ENCODE peak calls at places on chromosome 22, in seven cellular contexts. One of them, this sample, is unnamed.

GRCh38 chr22:29071261-29072045 is 1.4 kb upstream of the KREMEN1 start:
- DNase-seq in HCT116: no peak
- DNase-seq in SK-N-SH: no peak
- DNase-seq in HepG2: peak
- DNase-seq in H1: peak
- DNase-seq in GM12878: no peak
- DNase-seq in K562: no peak
- DNase-seq in this sample: no peak

GRCh38 chr22:50414476-50415248 is 60.2 kb downstream of the SBF1 start:
- DNase-seq in HCT116: no peak
- DNase-seq in SK-N-SH: no peak
- DNase-seq in GM12878: no peak
- DNase-seq in H1: no peak
- DNase-seq in HepG2: no peak
- DNase-seq in K562: no peak
- DNase-seq in this sample: no peak

GRCh38 chr22:27238935-27239510 is 562.5 kb downstream of the MN1 start:
- DNase-seq in HepG2: no peak
- DNase-seq in H1: no peak
- DNase-seq in HCT116: no peak
- DNase-seq in GM12878: no peak
- DNase-seq in SK-N-SH: peak
- DNase-seq in K562: peak
- DNase-seq in this sample: no peak

GRCh38 chr22:17917490-17917983 is 106.8 kb downstream of the MICAL3 start:
- DNase-seq in SK-N-SH: no peak
- DNase-seq in HCT116: no peak
- DNase-seq in HepG2: no peak
- DNase-seq in GM12878: no peak
- DNase-seq in K562: peak
- DNase-seq in H1: no peak
- DNase-seq in this sample: no peak

GRCh38 chr22:24981656-24982055 is 29.1 kb downstream of the KIAA1671 start:
- DNase-seq in HCT116: no peak
- DNase-seq in GM12878: no peak
- DNase-seq in H1: no peak
- DNase-seq in HepG2: no peak
- DNase-seq in K562: no peak
- DNase-seq in SK-N-SH: no peak
- DNase-seq in this sample: no peak

GRCh38 chr22:45599836-45600577 is 71.6 kb upstream of the ATXN10 start:
- DNase-seq in K562: no peak
- DNase-seq in GM12878: no peak
- DNase-seq in HCT116: no peak
- DNase-seq in SK-N-SH: no peak
- DNase-seq in H1: no peak
- DNase-seq in HepG2: no peak
- DNase-seq in this sample: no peak

GRCh38 chr22:23187871-23188700 is 7.8 kb downstream of the BCR start:
- DNase-seq in SK-N-SH: no peak
- DNase-seq in HepG2: no peak
- DNase-seq in HCT116: no peak
- DNase-seq in GM12878: no peak
- DNase-seq in K562: peak
- DNase-seq in H1: no peak
- DNase-seq in this sample: no peak

GRCh38 chr22:39028281-39028680 is 7.4 kb downstream of the APOBEC3D start:
- DNase-seq in GM12878: no peak
- DNase-seq in SK-N-SH: no peak
- DNase-seq in K562: no peak
- DNase-seq in H1: no peak
- DNase-seq in HepG2: no peak
- DNase-seq in HCT116: no peak
- DNase-seq in this sample: no peak

GRCh38 chr22:17804331-17805080 is 30.2 kb upstream of the BID start:
- DNase-seq in HCT116: no peak
- DNase-seq in HepG2: no peak
- DNase-seq in H1: no peak
- DNase-seq in GM12878: no peak
- DNase-seq in SK-N-SH: no peak
- DNase-seq in K562: no peak
- DNase-seq in this sample: no peak

GRCh38 chr22:47111626-47112373 is 349.4 kb downstream of the TBC1D22A start:
- DNase-seq in H1: no peak
- DNase-seq in HCT116: no peak
- DNase-seq in K562: no peak
- DNase-seq in GM12878: no peak
- DNase-seq in SK-N-SH: no peak
- DNase-seq in HepG2: no peak
- DNase-seq in this sample: no peak

GRCh38 chr22:46491936-46492335 is 45.5 kb downstream of the CELSR1 start:
- DNase-seq in HCT116: no peak
- DNase-seq in HepG2: no peak
- DNase-seq in SK-N-SH: peak
- DNase-seq in H1: no peak
- DNase-seq in GM12878: no peak
- DNase-seq in K562: no peak
- DNase-seq in this sample: peak

GRCh38 chr22:17710023-17710422 is 64.2 kb downstream of the BID start:
- DNase-seq in HCT116: no peak
- DNase-seq in SK-N-SH: no peak
- DNase-seq in H1: no peak
- DNase-seq in HepG2: no peak
- DNase-seq in GM12878: no peak
- DNase-seq in K562: no peak
- DNase-seq in this sample: no peak

GRCh38 chr22:42964994-42965699 is 49.8 kb downstream of the PACSIN2 start:
- DNase-seq in SK-N-SH: no peak
- DNase-seq in HCT116: peak
- DNase-seq in HepG2: peak
- DNase-seq in K562: no peak
- DNase-seq in H1: no peak
- DNase-seq in GM12878: no peak
- DNase-seq in this sample: no peak

GRCh38 chr22:26887916-26888315 is 230.5 kb downstream of the MIAT start:
- DNase-seq in H1: peak
- DNase-seq in GM12878: no peak
- DNase-seq in SK-N-SH: no peak
- DNase-seq in HCT116: no peak
- DNase-seq in HepG2: no peak
- DNase-seq in K562: no peak
- DNase-seq in this sample: no peak

GRCh38 chr22:46842606-46843005 is 80.2 kb downstream of the TBC1D22A start:
- DNase-seq in HCT116: no peak
- DNase-seq in GM12878: no peak
- DNase-seq in H1: peak
- DNase-seq in SK-N-SH: no peak
- DNase-seq in HepG2: no peak
- DNase-seq in K562: no peak
- DNase-seq in this sample: no peak

GRCh38 chr22:47587861-47588582 is 825.6 kb downstream of the TBC1D22A start:
- DNase-seq in GM12878: no peak
- DNase-seq in HCT116: no peak
- DNase-seq in HepG2: no peak
- DNase-seq in K562: no peak
- DNase-seq in H1: no peak
- DNase-seq in SK-N-SH: no peak
- DNase-seq in this sample: no peak

GRCh38 chr22:44738347-44738715 is 14.0 kb upstream of the ARHGAP8 start:
- DNase-seq in HepG2: peak
- DNase-seq in H1: peak
- DNase-seq in K562: peak
- DNase-seq in GM12878: no peak
- DNase-seq in HCT116: no peak
- DNase-seq in SK-N-SH: no peak
- DNase-seq in this sample: no peak

GRCh38 chr22:42299586-42300285 is 29.3 kb upstream of the TCF20 start:
- DNase-seq in HCT116: no peak
- DNase-seq in SK-N-SH: no peak
- DNase-seq in GM12878: no peak
- DNase-seq in HepG2: no peak
- DNase-seq in H1: no peak
- DNase-seq in K562: peak
- DNase-seq in this sample: no peak

GRCh38 chr22:28783786-28784671 is 11.5 kb downstream of the CCDC117 start:
- DNase-seq in HCT116: no peak
- DNase-seq in GM12878: no peak
- DNase-seq in HepG2: peak
- DNase-seq in H1: no peak
- DNase-seq in SK-N-SH: no peak
- DNase-seq in K562: no peak
- DNase-seq in this sample: peak

GRCh38 chr22:24482586-24482985 is 12.5 kb upstream of the UPB1 start:
- DNase-seq in SK-N-SH: no peak
- DNase-seq in GM12878: no peak
- DNase-seq in K562: no peak
- DNase-seq in HCT116: no peak
- DNase-seq in H1: no peak
- DNase-seq in HepG2: no peak
- DNase-seq in this sample: no peak

GRCh38 chr22:21970800-21971617 is 11.6 kb downstream of the TOP3B start:
- DNase-seq in GM12878: no peak
- DNase-seq in HCT116: no peak
- DNase-seq in SK-N-SH: no peak
- DNase-seq in K562: no peak
- DNase-seq in H1: no peak
- DNase-seq in HepG2: no peak
- DNase-seq in this sample: no peak
- TF ChIP-seq JUND in GM12878: no peak
- TF ChIP-seq JUND in HCT116: no peak
- TF ChIP-seq JUND in SK-N-SH: no peak
- TF ChIP-seq JUND in K562: no peak
- TF ChIP-seq JUND in H1: no peak
- TF ChIP-seq JUND in HepG2: no peak
- TF ChIP-seq JUND in this sample: no peak

GRCh38 chr22:19991395-19991644 is 25.3 kb downstream of the ARVCF start:
- DNase-seq in H1: no peak
- DNase-seq in HCT116: no peak
- DNase-seq in K562: no peak
- DNase-seq in GM12878: no peak
- DNase-seq in HepG2: no peak
- DNase-seq in SK-N-SH: no peak
- DNase-seq in this sample: no peak

GRCh38 chr22:19990609-19991394 is 25.8 kb downstream of the ARVCF start:
- DNase-seq in K562: no peak
- DNase-seq in SK-N-SH: peak
- DNase-seq in HepG2: no peak
- DNase-seq in HCT116: no peak
- DNase-seq in H1: no peak
- DNase-seq in GM12878: no peak
- DNase-seq in this sample: no peak

GRCh38 chr22:19992481-19992911 is 24.1 kb downstream of the ARVCF start:
- DNase-seq in HepG2: no peak
- DNase-seq in GM12878: no peak
- DNase-seq in K562: no peak
- DNase-seq in H1: no peak
- DNase-seq in SK-N-SH: no peak
- DNase-seq in HCT116: no peak
- DNase-seq in this sample: no peak

GRCh38 chr22:19992921-19993355 is 23.7 kb downstream of the ARVCF start:
- DNase-seq in HCT116: no peak
- DNase-seq in K562: no peak
- DNase-seq in HepG2: no peak
- DNase-seq in H1: no peak
- DNase-seq in GM12878: no peak
- DNase-seq in SK-N-SH: no peak
- DNase-seq in this sample: no peak

DNA sequence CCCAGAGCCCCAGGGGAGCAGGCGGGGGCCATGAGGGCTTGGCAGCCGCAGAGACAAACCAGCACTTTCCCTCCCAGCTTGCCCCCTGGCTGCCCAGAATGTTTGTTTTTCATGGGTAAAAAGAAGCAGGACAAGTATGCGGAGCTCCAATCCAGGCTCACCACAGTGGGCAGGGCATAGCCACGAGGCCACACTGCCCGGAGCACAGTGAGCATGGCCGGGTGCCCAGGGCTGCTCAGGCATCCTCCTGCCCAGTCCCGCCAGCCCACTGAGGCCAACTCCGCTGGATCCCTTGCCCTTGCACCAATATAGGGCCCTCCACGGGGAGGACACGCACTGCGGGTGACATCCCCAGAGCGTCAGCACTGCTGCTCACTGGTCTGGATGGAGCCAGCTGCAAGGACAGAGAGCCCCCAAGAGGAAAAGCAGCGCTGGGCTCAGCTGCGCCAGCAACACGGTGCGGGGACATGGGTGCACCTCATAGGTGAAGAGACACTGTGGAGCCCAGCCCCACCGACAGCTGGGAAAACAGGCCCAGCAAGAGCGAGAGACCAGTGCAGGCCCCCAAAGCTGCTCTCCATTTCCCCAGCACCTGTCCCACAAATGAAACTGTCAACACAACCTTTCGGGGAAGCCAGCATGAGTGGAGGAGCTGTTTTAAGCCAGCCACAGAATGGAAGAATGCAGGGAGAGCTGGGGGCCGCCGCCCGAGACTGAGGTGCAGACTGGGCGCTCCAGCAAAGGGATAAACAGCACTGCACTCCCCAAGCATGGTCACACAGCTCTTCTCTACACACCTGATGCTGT is 24.8 kb downstream of the ARVCF start:
- DNase-seq in GM12878: no peak
- DNase-seq in K562: no peak
- DNase-seq in SK-N-SH: no peak
- DNase-seq in HCT116: no peak
- DNase-seq in HepG2: no peak
- DNase-seq in H1: no peak
- DNase-seq in this sample: peak
- TF ChIP-seq JUND in GM12878: no peak
- TF ChIP-seq JUND in K562: no peak
- TF ChIP-seq JUND in SK-N-SH: no peak
- TF ChIP-seq JUND in HCT116: no peak
- TF ChIP-seq JUND in HepG2: no peak
- TF ChIP-seq JUND in H1: no peak
- TF ChIP-seq JUND in this sample: no peak

DNA sequence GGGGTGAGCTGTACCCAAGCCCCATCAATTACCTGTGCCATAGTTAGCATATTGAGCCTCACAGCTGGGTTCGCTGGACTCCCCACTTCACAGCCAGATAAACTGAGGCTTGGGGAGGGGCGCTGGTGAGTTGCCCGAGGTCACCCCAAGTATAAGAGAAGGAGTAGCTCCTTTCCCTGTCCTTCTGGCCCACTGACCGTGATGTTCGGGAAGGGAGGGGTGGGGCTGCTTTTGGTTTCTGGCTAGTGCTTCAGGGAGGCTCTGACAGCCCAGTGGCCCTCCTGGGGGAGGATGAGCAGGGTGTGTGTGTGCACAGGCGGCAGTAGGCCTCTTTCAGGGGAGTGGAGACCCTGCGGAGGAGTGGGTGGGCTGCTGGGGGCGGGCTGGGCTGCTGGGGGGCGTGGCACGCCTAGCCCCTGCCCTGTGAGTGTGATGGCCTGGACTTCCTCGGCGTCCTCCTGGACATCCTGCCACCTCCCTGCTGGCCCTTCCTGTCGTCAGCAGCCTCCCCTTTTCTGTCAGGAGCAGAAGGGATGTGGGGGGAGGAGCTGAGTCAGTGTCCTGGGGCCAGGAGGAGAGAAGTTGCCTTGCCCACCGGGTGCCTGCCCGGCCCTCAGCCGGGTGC is 50.4 kb downstream of the TRIOBP start:
- DNase-seq in H1: no peak
- DNase-seq in HepG2: no peak
- DNase-seq in SK-N-SH: peak
- DNase-seq in K562: peak
- DNase-seq in GM12878: no peak
- DNase-seq in HCT116: no peak
- DNase-seq in this sample: no peak
- TF ChIP-seq JUND in H1: no peak
- TF ChIP-seq JUND in HepG2: no peak
- TF ChIP-seq JUND in SK-N-SH: no peak
- TF ChIP-seq JUND in K562: no peak
- TF ChIP-seq JUND in GM12878: no peak
- TF ChIP-seq JUND in HCT116: no peak
- TF ChIP-seq JUND in this sample: no peak

GRCh38 chr22:36267896-36268485 is 15.1 kb downstream of the APOL1 start:
- DNase-seq in HCT116: no peak
- DNase-seq in K562: no peak
- DNase-seq in SK-N-SH: no peak
- DNase-seq in GM12878: no peak
- DNase-seq in H1: no peak
- DNase-seq in HepG2: no peak
- DNase-seq in this sample: no peak
- TF ChIP-seq JUND in HCT116: no peak
- TF ChIP-seq JUND in K562: no peak
- TF ChIP-seq JUND in SK-N-SH: no peak
- TF ChIP-seq JUND in GM12878: no peak
- TF ChIP-seq JUND in H1: no peak
- TF ChIP-seq JUND in HepG2: no peak
- TF ChIP-seq JUND in this sample: no peak